ENCODE peak calls at places on chromosome 2, in six cellular contexts. G is cardiac fibroblast; K is upper lobe of left lung; O is body of pancreas; A is cardiac muscle cell; Z is CD8-positive, alpha-beta T cell. J is an unnamed sample.

GRCh38 chr2:128314026-128314347 is 4.7 kb downstream of the HS6ST1 start:
- DNase-seq in G (no peak), K (no peak), O (no peak), A (no peak), Z (peak), J (peak)

GRCh38 chr2:149860276-149860921 is 272.8 kb upstream of the MMADHC start:
- DNase-seq in G (peak), K (no peak), O (peak), A (no peak), Z (no peak), J (no peak)

GRCh38 chr2:73232471-73233153 is 427 bp downstream of the PRADC1 start:
- DNase-seq in G (peak), K (no peak), O (peak), A (no peak), Z (no peak), J (no peak)

GRCh38 chr2:132439703-132440398 is 23.2 kb downstream of the GPR39 start:
- DNase-seq in G (peak), K (no peak), O (no peak), A (peak), Z (no peak), J (no peak)

GRCh38 chr2:127626175-127626574 is 19.8 kb upstream of the GPR17 start:
- DNase-seq in G (no peak), K (no peak), O (no peak), A (no peak), Z (no peak), J (no peak)

GRCh38 chr2:236343400-236344161 is 79.4 kb upstream of the ASB18 start:
- DNase-seq in G (peak), K (no peak), O (peak), A (peak), Z (peak), J (peak)

GRCh38 chr2:241490444-241490760 is 18.0 kb downstream of the STK25 start:
- DNase-seq in G (no peak), K (no peak), O (no peak), A (no peak), Z (no peak), J (no peak)

GRCh38 chr2:210541280-210541902 is 15.0 kb upstream of the CPS1 start:
- DNase-seq in G (no peak), K (no peak), O (peak), A (no peak), Z (no peak), J (no peak)

GRCh38 chr2:218259099-218259921 is 1.5 kb upstream of the GPBAR1 start:
- DNase-seq in G (peak), K (no peak), O (peak), A (peak), Z (no peak), J (no peak)

GRCh38 chr2:63078852-63079606 is 28.4 kb downstream of the OTX1 start:
- DNase-seq in G (peak), K (no peak), O (no peak), A (no peak), Z (no peak), J (no peak)

GRCh38 chr2:58571181-58571852 is 330.2 kb upstream of the FANCL start:
- DNase-seq in G (peak), K (no peak), O (peak), A (peak), Z (no peak), J (no peak)

GRCh38 chr2:10900216-10901109 is 11.3 kb upstream of the KCNF1 start:
- DNase-seq in G (peak), K (no peak), O (peak), A (peak), Z (no peak), J (no peak)

GRCh38 chr2:62459672-62460071 is 46.3 kb downstream of the TMEM17 start:
- DNase-seq in G (no peak), K (no peak), O (no peak), A (no peak), Z (no peak), J (no peak)

GRCh38 chr2:127293386-127293757 is 572 bp downstream of the ERCC3 start:
- DNase-seq in G (no peak), K (peak), O (no peak), A (no peak), Z (no peak), J (no peak)

GRCh38 chr2:96773922-96774321 is 13.2 kb downstream of the CNNM4 start:
- DNase-seq in G (no peak), K (no peak), O (peak), A (no peak), Z (peak), J (no peak)

GRCh38 chr2:47438084-47438483 is 35.1 kb downstream of the MSH2 start:
- DNase-seq in G (no peak), K (no peak), O (no peak), A (no peak), Z (no peak), J (no peak)

GRCh38 chr2:127014630-127015029 is 92.3 kb downstream of the BIN1 start:
- DNase-seq in G (peak), K (no peak), O (no peak), A (no peak), Z (no peak), J (no peak)

GRCh38 chr2:157733263-157733662 is 104.6 kb upstream of the ACVR1C start:
- DNase-seq in G (no peak), K (no peak), O (no peak), A (no peak), Z (no peak), J (no peak)

GRCh38 chr2:71611247-71611646 is 157.9 kb downstream of the DYSF start:
- DNase-seq in G (no peak), K (no peak), O (no peak), A (no peak), Z (no peak), J (no peak)

GRCh38 chr2:5710615-5711014 is 18.4 kb downstream of the SOX11 start:
- DNase-seq in G (no peak), K (no peak), O (no peak), A (no peak), Z (no peak), J (no peak)

GRCh38 chr2:10883880-10884529 is 27.7 kb upstream of the KCNF1 start:
- DNase-seq in G (no peak), K (no peak), O (no peak), A (no peak), Z (no peak), J (no peak)

GRCh38 chr2:233976690-233977294 is 59.6 kb downstream of the TRPM8 start:
- DNase-seq in G (peak), K (no peak), O (no peak), A (peak), Z (no peak), J (peak)

GRCh38 chr2:6793371-6793770 is 72.3 kb downstream of the CMPK2 start:
- DNase-seq in G (no peak), K (no peak), O (no peak), A (no peak), Z (no peak), J (no peak)

GRCh38 chr2:240558229-240558885 is 569 bp upstream of the ANKMY1 start:
- DNase-seq in G (no peak), K (no peak), O (no peak), A (no peak), Z (no peak), J (no peak)

GRCh38 chr2:124289615-124290014 is 264.5 kb downstream of the CNTNAP5 start:
- DNase-seq in G (no peak), K (no peak), O (no peak), A (no peak), Z (no peak), J (no peak)

GRCh38 chr2:199596549-199596948 is 138.8 kb upstream of the SATB2 start:
- DNase-seq in G (peak), K (no peak), O (peak), A (no peak), Z (no peak), J (no peak)

GRCh38 chr2:138279871-138280270 is 221.7 kb upstream of the SPOPL start:
- DNase-seq in G (no peak), K (no peak), O (no peak), A (no peak), Z (no peak), J (no peak)

GRCh38 chr2:63058742-63059433 is 8.3 kb downstream of the OTX1 start:
- DNase-seq in G (no peak), K (peak), O (no peak), A (no peak), Z (no peak), J (no peak)

GRCh38 chr2:42328148-42328833 is 32.7 kb downstream of the COX7A2L start:
- DNase-seq in G (peak), K (no peak), O (no peak), A (peak), Z (no peak), J (no peak)

GRCh38 chr2:240060977-240061591 is 7.8 kb upstream of the OR6B3 start:
- DNase-seq in G (peak), K (no peak), O (peak), A (peak), Z (peak), J (no peak)

GRCh38 chr2:111669928-111670695 is 213.9 kb downstream of the ANAPC1 start:
- DNase-seq in G (no peak), K (no peak), O (no peak), A (no peak), Z (no peak), J (no peak)

GRCh38 chr2:54955674-54956391 is 94.4 kb downstream of the RTN4 start:
- DNase-seq in G (no peak), K (no peak), O (no peak), A (no peak), Z (no peak), J (no peak)

GRCh38 chr2:79876430-79876829 is 363.6 kb downstream of the CTNNA2 start:
- DNase-seq in G (no peak), K (no peak), O (peak), A (peak), Z (no peak), J (no peak)

GRCh38 chr2:216792222-216793001 is 67.5 kb downstream of the TNP1 start:
- DNase-seq in G (peak), K (no peak), O (peak), A (peak), Z (no peak), J (no peak)

GRCh38 chr2:230909841-230910545 is 15.0 kb downstream of the GPR55 start:
- DNase-seq in G (no peak), K (no peak), O (no peak), A (no peak), Z (no peak), J (no peak)

GRCh38 chr2:39008663-39009062 is 112.2 kb downstream of the SOS1 start:
- DNase-seq in G (peak), K (no peak), O (no peak), A (no peak), Z (no peak), J (no peak)

GRCh38 chr2:181573140-181573736 is 83.7 kb downstream of the CERKL start:
- DNase-seq in G (peak), K (no peak), O (no peak), A (peak), Z (no peak), J (no peak)
- TF ChIP-seq CTCF in G (peak), K (no peak), O (peak), A (peak), Z (no peak), J (peak)

DNA sequence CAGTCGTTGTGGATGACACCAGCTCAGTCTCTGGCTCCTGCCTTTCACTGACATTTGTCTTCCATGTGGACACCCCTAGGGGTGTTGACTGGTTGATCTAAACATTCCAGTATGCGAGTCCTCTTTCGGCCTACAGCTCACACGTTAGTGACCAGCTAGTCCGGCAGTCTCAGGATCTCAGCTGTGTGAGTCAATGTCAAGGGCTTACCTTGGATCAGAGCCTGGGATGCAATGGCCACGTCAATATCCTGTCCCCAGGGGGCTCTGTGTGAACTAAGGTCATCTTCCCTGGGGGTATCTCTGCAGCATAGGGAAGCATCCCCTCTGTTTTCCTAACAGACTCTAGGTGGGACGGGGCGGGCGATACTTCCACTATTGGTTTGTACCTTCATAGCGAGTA is 35.1 kb upstream of the YWHAQ start:
- DNase-seq in G (peak), K (no peak), O (no peak), A (no peak), Z (no peak), J (no peak)
- TF ChIP-seq CTCF in G (no peak), K (no peak), O (no peak), A (no peak), Z (no peak), J (no peak)

DNA sequence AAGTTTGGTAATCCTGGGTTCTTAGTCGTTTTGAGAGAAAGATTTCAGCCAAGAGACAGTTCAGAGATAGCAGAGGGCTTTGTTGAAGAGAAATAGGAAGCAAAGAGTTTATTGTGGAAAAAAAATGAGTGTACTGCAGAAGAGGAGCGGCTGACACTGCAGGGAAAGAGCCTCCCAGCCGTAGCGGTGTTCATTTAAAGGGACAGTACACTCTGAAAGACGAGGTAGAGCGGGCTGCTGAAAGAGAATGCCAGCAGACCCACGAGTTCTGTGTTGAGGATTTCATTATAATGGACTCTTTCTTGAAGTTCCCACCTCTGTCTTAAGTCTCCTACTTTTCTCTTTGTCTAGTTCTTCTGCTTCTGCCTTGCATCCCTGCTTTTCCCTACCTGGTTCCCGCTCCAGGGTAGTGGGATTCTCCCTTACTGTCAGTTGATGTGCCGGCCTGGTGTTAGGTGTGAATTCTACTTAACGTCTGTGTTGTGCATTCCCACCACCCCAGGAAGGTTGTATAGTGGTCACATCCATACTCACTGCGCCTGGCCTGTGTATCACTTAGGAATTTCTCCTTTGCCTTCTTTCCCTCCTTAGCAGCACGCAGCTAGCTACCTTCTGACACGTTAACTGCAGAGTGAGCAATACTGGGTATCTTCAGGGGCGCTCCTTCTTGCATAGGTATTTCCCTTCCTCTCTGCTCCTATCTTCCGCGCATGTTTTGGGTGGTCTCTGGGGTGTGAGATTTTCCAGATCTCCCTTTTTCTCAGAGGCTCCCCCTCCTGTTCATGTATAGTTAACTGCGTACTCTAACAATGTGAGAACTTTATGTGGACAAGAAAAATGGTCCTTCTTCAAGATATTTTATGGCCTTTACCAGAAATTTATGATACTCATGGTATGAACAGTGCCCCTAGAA is 164.5 kb downstream of the PTH2R start:
- DNase-seq in G (no peak), K (no peak), O (no peak), A (no peak), Z (no peak), J (no peak)
- TF ChIP-seq CTCF in G (no peak), K (no peak), O (no peak), A (no peak), Z (no peak), J (peak)

GRCh38 chr2:176003958-176004357 is 1.9 kb upstream of the LNPK start:
- DNase-seq in G (no peak), K (no peak), O (no peak), A (no peak), Z (no peak), J (no peak)

GRCh38 chr2:176002684-176003225 is 688 bp upstream of the LNPK start:
- DNase-seq in G (peak), K (no peak), O (peak), A (peak), Z (no peak), J (no peak)

GRCh38 chr2:175999283-175999819 is 2.7 kb downstream of the LNPK start:
- DNase-seq in G (no peak), K (no peak), O (no peak), A (no peak), Z (no peak), J (no peak)

GRCh38 chr2:176001281-176001902 is 675 bp downstream of the LNPK start:
- DNase-seq in G (peak), K (no peak), O (peak), A (peak), Z (peak), J (no peak)

GRCh38 chr2:176001903-176002683 is at the start of gene LNPK:
- DNase-seq in G (peak), K (peak), O (peak), A (peak), Z (peak), J (peak)
- TF ChIP-seq CTCF in G (no peak), K (no peak), O (no peak), A (no peak), Z (no peak), J (no peak)

DNA sequence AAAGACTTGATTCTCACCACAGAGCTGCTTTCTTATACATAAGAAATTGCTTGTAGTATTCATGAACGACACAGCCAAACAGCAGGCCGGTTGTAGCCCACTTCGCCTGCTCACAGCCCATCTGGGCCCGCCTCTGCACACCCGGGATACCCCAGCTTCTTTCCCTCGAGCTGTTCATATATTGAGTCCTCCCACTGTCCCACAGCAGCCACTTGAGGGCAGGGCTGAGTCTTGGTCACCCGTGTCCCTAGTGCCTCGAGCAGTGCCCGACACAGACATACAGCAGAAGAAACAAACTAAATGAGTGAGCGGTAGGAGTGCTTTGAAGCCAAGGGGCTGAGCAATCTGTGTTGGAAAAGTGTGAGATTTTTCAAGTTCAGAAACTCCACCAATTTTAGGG is 251.4 kb downstream of the KLHL29 start:
- DNase-seq in G (peak), K (no peak), O (no peak), A (no peak), Z (no peak), J (no peak)
- TF ChIP-seq CTCF in G (peak), K (no peak), O (no peak), A (peak), Z (no peak), J (peak)

GRCh38 chr2:49770919-49771318 is 616.6 kb upstream of the FSHR start:
- DNase-seq in G (no peak), K (peak), O (peak), A (peak), Z (no peak), J (no peak)
- TF ChIP-seq CTCF in G (no peak), K (no peak), O (peak), A (peak), Z (no peak), J (peak)

DNA sequence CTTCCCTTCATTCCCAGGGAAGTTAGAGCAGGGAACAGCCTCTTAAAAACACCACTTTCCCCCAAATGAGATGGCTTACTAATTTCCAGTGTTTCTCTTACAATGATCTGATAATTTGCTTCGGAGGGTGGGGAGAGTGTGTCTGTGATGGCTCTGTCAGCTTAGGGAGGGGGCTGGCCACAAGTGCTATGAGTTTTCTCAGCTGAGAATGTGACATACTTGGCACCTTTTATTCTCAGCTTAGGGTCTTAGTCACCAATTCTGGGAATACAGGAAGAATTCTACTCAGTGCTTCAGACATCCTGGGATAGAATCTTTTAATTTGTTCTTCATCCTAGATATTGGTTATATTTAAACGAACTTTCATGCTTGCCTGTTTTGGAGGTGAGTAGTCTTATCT is 64.4 kb downstream of the AOX1 start:
- DNase-seq in G (no peak), K (no peak), O (no peak), A (no peak), Z (no peak), J (no peak)
- TF ChIP-seq CTCF in G (no peak), K (no peak), O (no peak), A (no peak), Z (no peak), J (no peak)

DNA sequence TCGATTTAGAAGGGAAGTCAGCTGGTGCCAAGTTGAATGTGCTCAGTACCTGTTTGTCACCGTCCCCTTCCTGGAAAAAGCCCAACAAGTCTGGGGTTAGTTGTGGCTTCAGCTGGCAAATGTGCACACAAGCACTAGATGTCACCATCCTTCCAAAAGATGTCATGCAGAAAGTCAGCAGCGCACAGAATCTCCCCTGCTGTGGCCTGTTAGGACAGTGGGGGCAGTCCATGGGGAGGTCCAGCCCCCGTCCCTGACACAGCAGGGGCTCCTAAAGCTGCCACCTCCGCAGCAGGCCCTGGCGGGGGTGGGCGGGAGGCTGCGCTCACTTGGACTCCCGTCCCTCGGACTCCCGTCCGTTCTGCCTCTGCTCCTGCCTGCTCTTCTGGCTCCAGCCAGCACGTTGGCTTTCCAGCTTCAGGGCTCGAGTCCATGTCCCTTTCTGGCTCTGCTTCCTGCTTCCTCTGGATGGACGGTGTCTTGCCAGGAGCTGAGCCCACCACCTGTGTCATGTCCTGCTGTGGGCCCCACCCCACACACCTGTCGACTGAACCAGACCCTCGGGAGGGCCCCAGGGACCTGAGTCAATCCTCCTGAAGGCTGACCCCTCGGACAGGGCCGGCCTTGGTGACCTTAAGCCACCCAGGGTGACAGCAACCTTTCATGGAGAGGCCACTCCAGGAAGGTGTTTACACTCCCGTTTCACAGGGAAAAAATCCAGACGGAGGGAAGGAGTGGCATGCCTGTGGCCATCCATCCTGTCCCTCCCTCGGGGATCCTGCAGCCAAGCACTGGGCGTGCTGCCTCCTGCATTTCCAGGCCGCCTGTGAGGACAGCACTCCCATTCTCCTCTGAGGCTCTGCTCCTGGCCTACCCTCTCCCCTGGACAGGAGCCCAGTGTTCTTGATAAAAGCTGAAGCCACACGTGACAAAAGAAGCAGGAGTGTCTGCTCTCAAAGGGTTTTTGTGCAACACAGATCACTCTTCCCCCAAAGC is 8.5 kb downstream of the RAB17 start:
- DNase-seq in G (peak), K (peak), O (peak), A (peak), Z (peak), J (no peak)
- TF ChIP-seq CTCF in G (peak), K (peak), O (peak), A (peak), Z (peak), J (peak)

J was measured in D721Med.